ENCODE peak calls at places on chromosomes 2 and 18, in four cellular contexts. One of them, this sample, is unnamed.

GRCh38 chr2:121707344-121707919 is 29.2 kb downstream of the NIFK start:
- DNase-seq in HEK293T: no peak
- DNase-seq in NCI-H2081: no peak
- DNase-seq in kidney tubule cell: peak
- DNase-seq in this sample: no peak

GRCh38 chr18:74896390-74896991 is 298.8 kb downstream of the ZNF407 start:
- DNase-seq in HEK293T: peak
- DNase-seq in NCI-H2081: peak
- DNase-seq in kidney tubule cell: peak
- DNase-seq in this sample: no peak

GRCh38 chr2:17594533-17595391 is 54.3 kb downstream of the VSNL1 start:
- DNase-seq in HEK293T: no peak
- DNase-seq in NCI-H2081: no peak
- DNase-seq in kidney tubule cell: no peak
- DNase-seq in this sample: no peak

GRCh38 chr18:36849288-36850011 is 20.5 kb downstream of the KIAA1328 start:
- DNase-seq in HEK293T: no peak
- DNase-seq in NCI-H2081: no peak
- DNase-seq in kidney tubule cell: peak
- DNase-seq in this sample: no peak

GRCh38 chr2:11830708-11831301 is 84.4 kb downstream of the LPIN1 start:
- DNase-seq in HEK293T: no peak
- DNase-seq in NCI-H2081: no peak
- DNase-seq in kidney tubule cell: no peak
- DNase-seq in this sample: no peak

GRCh38 chr2:228681426-228681825 is 499.9 kb upstream of the SPHKAP start:
- DNase-seq in HEK293T: no peak
- DNase-seq in NCI-H2081: no peak
- DNase-seq in kidney tubule cell: peak
- DNase-seq in this sample: peak

GRCh38 chr2:133421516-133422324 is 146.5 kb downstream of the NCKAP5 start:
- DNase-seq in HEK293T: peak
- DNase-seq in NCI-H2081: no peak
- DNase-seq in kidney tubule cell: peak
- DNase-seq in this sample: no peak

GRCh38 chr2:69084492-69084891 is 71.5 kb downstream of the ANTXR1 start:
- DNase-seq in HEK293T: no peak
- DNase-seq in NCI-H2081: no peak
- DNase-seq in kidney tubule cell: no peak
- DNase-seq in this sample: no peak

GRCh38 chr2:32702303-32703064 is 74.6 kb downstream of the TTC27 start:
- DNase-seq in HEK293T: no peak
- DNase-seq in NCI-H2081: no peak
- DNase-seq in kidney tubule cell: no peak
- DNase-seq in this sample: no peak

This sample was measured in brain pericyte.